ENCODE peak calls at places on chromosomes 7 and 10, in seven cellular contexts. H is HTR-8/SVneo; U is lung microvascular endothelial cell; R is mammary epithelial cell; L is NCI-H2029; W is T-helper 2 cell treated with Interferon-gamma antibody and Interleukin-4, amounts not matched to agents 5 μg/mL and 100 μg/mL, for 36 hours; Y is H54. I is an unnamed sample.

GRCh38 chr10:113126506-113127192 is 176.6 kb downstream of the TCF7L2 start:
- DNase-seq in H (peak), U (peak), R (peak), L (peak), W (peak), Y (peak), I (peak)

GRCh38 chr7:130732980-130733865 is 784 bp downstream of the KLF14 start:
- DNase-seq in H (peak), U (peak), R (no peak), L (no peak), W (no peak), Y (no peak), I (peak)

GRCh38 chr7:95730493-95731280 is 41.7 kb upstream of the DYNC1I1 start:
- DNase-seq in H (no peak), U (peak), R (no peak), L (no peak), W (no peak), Y (no peak), I (no peak)

GRCh38 chr10:132497083-132497680 is 40.4 kb upstream of the INPP5A start:
- DNase-seq in H (no peak), U (no peak), R (no peak), L (no peak), W (no peak), Y (no peak), I (no peak)

GRCh38 chr10:43691503-43691902 is 42.8 kb upstream of the ZNF32 start:
- DNase-seq in H (no peak), U (no peak), R (no peak), L (no peak), W (no peak), Y (peak), I (no peak)

GRCh38 chr10:16770646-16771045 is 46.6 kb downstream of the RSU1 start:
- DNase-seq in H (no peak), U (peak), R (no peak), L (no peak), W (no peak), Y (no peak), I (no peak)

GRCh38 chr7:121288894-121289293 is 39.9 kb upstream of the WNT16 start:
- DNase-seq in H (peak), U (no peak), R (peak), L (no peak), W (no peak), Y (no peak), I (no peak)

GRCh38 chr10:91798736-91799579 is 732 bp downstream of the TNKS2 start:
- DNase-seq in H (peak), U (peak), R (peak), L (no peak), W (no peak), Y (peak), I (peak)

GRCh38 chr7:29598607-29599006 is 35.0 kb downstream of the PRR15 start:
- DNase-seq in H (no peak), U (no peak), R (no peak), L (peak), W (no peak), Y (no peak), I (no peak)

GRCh38 chr7:41885078-41885477 is 182.2 kb upstream of the INHBA start:
- DNase-seq in H (no peak), U (no peak), R (peak), L (no peak), W (no peak), Y (no peak), I (no peak)

GRCh38 chr10:8150401-8150905 is 96.0 kb downstream of the GATA3 start:
- DNase-seq in H (no peak), U (peak), R (no peak), L (no peak), W (no peak), Y (no peak), I (no peak)

I was measured in DMS79 treated with DMSO at 0.1 percent for 48 hours.